ENCODE peak calls at places on chromosomes 5 and 9, in four cellular contexts. M, V, Z and E are unnamed samples.

GRCh38 chr5:43422143-43422542 is 10.0 kb upstream of the CCL28 start:
- DNase-seq in V (peak; percentile 68), M (peak; percentile 14), Z (no peak), E (peak; percentile 91)

GRCh38 chr5:136679233-136679632 is 313.9 kb upstream of the TRPC7 start:
- DNase-seq in M (no peak), V (no peak), Z (no peak), E (no peak)

GRCh38 chr5:137995077-137995746 is 37.7 kb downstream of the FAM13B start:
- DNase-seq in M (peak; percentile 43), Z (no peak), V (peak; percentile 63), E (peak; percentile 29)

GRCh38 chr5:113378960-113379541 is 55.7 kb downstream of the TSSK1B start:
- DNase-seq in M (peak; percentile 48), V (peak; percentile 68), Z (no peak), E (peak; percentile 75)

GRCh38 chr5:17415282-17415681 is 82.7 kb upstream of the TAF11L2 start:
- DNase-seq in V (peak; percentile 3), Z (peak; percentile 58), M (no peak), E (no peak)

GRCh38 chr5:93130623-93131022 is 450.4 kb downstream of the NR2F1-AS1 start:
- DNase-seq in M (no peak), V (peak; percentile 20), Z (no peak), E (no peak)

GRCh38 chr5:129361441-129362025 is 98.6 kb upstream of the ADAMTS19 start:
- DNase-seq in Z (no peak), V (peak; percentile 39), M (no peak), E (peak; percentile 41)

GRCh38 chr9:82797539-82797938 is 265.4 kb downstream of the RASEF start:
- DNase-seq in M (no peak), Z (no peak), V (no peak), E (no peak)

GRCh38 chr9:34515959-34516358 is 6.8 kb downstream of the ENHO start:
- DNase-seq in M (no peak), Z (no peak), V (no peak), E (no peak)

GRCh38 chr9:16640649-16641048 is 229.8 kb downstream of the BNC2 start:
- DNase-seq in Z (no peak), V (peak; percentile 39), M (no peak), E (no peak)

GRCh38 chr5:40649493-40650030 is 30.2 kb upstream of the PTGER4 start:
- DNase-seq in Z (no peak), M (no peak), V (no peak), E (no peak)

GRCh38 chr5:135488727-135489465 is 36.7 kb upstream of the TIFAB start:
- DNase-seq in V (peak; percentile 46), M (peak; percentile 62), Z (no peak), E (peak; percentile 43)

GRCh38 chr5:135486131-135486530 is 34.0 kb upstream of the TIFAB start:
- DNase-seq in V (no peak), Z (no peak), M (no peak), E (no peak)

GRCh38 chr5:135486679-135487395 is 34.7 kb upstream of the TIFAB start:
- DNase-seq in V (no peak), Z (no peak), M (no peak), E (no peak)

GRCh38 chr5:135489466-135490244 is 37.5 kb upstream of the TIFAB start:
- DNase-seq in M (no peak), Z (no peak), V (no peak), E (no peak)

GRCh38 chr5:135487839-135488514 is 35.8 kb upstream of the TIFAB start:
- DNase-seq in V (no peak), M (no peak), Z (no peak), E (no peak)
- H3K4me3 ChIP-seq in V (no peak overlapping the region), M (no peak overlapping the region), Z (no peak overlapping the region), E (no peak overlapping the region)

GRCh38 chr5:88724201-88724600 is 158.8 kb downstream of the MEF2C start:
- DNase-seq in V (peak; percentile 38), Z (no peak), M (no peak), E (peak; percentile 52)
- TF ChIP-seq CTCF in V (peak; percentile 22), Z (no peak), M (peak; percentile 19), E (peak; percentile 26)

GRCh38 chr5:31639488-31640011 is 619 bp downstream of the PDZD2 start:
- DNase-seq in M (no peak), V (no peak), Z (no peak), E (no peak)
- H3K4me3 ChIP-seq in M (peak overlapping the region; percentile 22), V (peak overlapping the region; percentile 58), Z (peak overlapping the region; percentile 50), E (no peak overlapping the region)

GRCh38 chr5:91419571-91420537 is 36.7 kb upstream of the ARRDC3 start:
- DNase-seq in V (peak; percentile 76), M (peak; percentile 60), Z (no peak), E (peak; percentile 67)
- TF ChIP-seq CTCF in V (peak; percentile 48), M (peak; percentile 54), Z (peak; percentile 76), E (peak; percentile 59)

GRCh38 chr9:70412678-70413426 is 1.6 kb downstream of the KLF9 start:
- DNase-seq in M (peak; percentile 73), V (peak; percentile 93), Z (peak; percentile 93), E (peak; percentile 65)

GRCh38 chr9:70415476-70415875 is 1.0 kb upstream of the KLF9 start:
- DNase-seq in V (no peak), M (no peak), Z (no peak), E (no peak)

GRCh38 chr9:70413427-70413797 is 1.0 kb downstream of the KLF9 start:
- DNase-seq in V (no peak), Z (no peak), M (no peak), E (no peak)

GRCh38 chr9:70413798-70414775 is at the start of gene KLF9:
- DNase-seq in M (peak; percentile 97), Z (peak; percentile 97), V (peak; percentile 99), E (peak; percentile 99)

GRCh38 chr9:70415041-70415440 is 584 bp upstream of the KLF9 start:
- DNase-seq in V (no peak), Z (no peak), M (no peak), E (no peak)
- H3K4me3 ChIP-seq in V (peak overlapping the region; percentile 99), Z (no peak overlapping the region), M (no peak overlapping the region), E (peak overlapping the region; percentile 97)

GRCh38 chr5:37207802-37208201 is 41.4 kb downstream of the CPLANE1 start:
- DNase-seq in M (no peak), Z (no peak), V (no peak), E (no peak)

GRCh38 chr5:37214550-37214949 is 34.6 kb downstream of the CPLANE1 start:
- DNase-seq in M (no peak), Z (no peak), V (no peak), E (no peak)

GRCh38 chr5:37211661-37212060 is 37.5 kb downstream of the CPLANE1 start:
- DNase-seq in V (no peak), M (no peak), Z (no peak), E (no peak)

GRCh38 chr5:37208883-37209808 is 40.0 kb downstream of the CPLANE1 start:
- DNase-seq in Z (no peak), M (no peak), V (peak; percentile 30), E (no peak)

GRCh38 chr5:37212096-37212495 is 37.1 kb downstream of the CPLANE1 start:
- DNase-seq in V (no peak), M (no peak), Z (no peak), E (no peak)
- TF ChIP-seq CTCF in V (no peak), M (no peak), Z (no peak), E (no peak)

DNA sequence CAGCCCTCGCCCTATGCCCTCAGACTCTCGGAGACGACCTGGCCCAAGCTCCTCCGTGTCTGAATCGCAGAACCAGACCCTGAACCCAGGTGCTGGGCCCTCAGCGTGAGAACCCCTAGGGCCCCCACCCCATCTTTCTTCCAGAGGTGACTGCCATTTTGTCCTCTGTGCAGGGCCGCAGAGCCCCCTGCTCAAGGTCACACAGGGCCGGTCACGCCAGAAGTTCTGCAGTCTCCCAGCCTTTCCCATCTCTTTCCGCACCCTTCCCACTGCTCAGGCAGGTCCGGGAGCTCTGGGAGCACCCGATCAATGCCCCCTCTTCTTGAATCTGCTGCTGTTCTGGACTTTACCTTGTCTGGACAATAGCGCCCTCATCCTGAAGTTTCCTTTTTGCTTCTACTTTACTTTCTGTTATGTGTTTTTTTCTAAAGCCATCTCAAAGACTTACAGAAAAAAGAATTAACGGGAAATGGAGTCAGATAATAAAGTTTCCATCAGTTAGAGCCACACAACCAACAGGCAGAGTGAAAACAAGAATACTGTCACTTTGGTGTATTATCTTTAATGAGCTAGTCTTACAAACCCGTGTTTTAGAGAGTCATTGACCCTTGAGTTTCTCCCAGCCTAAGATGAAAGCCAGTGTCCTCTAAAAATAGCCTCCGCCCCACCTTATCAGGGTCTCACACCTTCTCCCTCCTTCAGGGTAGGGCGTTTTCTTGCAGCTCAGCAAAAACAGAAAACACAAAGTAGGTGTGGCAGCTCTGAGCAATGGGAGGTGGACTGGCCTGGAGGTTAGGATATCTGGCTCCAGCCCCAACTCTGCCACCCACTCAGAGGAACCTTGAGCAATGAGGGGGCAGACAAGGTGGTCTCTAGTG is 1.8 kb downstream of the TMOD1 start:
- DNase-seq in Z (no peak), V (no peak), M (no peak), E (no peak)
- H3K4me3 ChIP-seq in Z (no peak overlapping the region), V (no peak overlapping the region), M (no peak overlapping the region), E (no peak overlapping the region)

DNA sequence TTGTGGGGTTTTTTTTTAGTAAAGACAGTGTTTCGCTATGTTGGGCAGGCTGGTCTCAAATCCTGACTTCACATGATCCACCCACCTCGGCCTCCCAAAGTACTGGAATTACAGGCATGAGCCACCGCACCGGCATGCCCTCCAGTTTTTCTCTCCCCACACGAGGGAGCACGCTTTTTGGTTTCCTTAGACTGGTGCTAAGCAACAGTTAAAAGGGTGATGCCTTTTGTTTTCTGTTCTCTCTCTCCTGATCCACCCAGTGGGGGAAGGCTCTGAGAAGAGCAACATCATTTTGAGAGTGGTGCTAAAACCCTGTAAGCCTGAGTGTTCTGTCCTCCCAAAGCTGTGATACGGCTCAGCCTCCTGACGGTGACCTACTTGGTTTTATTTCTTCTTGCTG is 146.6 kb downstream of the MAN2A1 start:
- DNase-seq in V (no peak), Z (no peak), M (no peak), E (no peak)
- TF ChIP-seq CTCF in V (no peak), Z (no peak), M (no peak), E (no peak)

DNA sequence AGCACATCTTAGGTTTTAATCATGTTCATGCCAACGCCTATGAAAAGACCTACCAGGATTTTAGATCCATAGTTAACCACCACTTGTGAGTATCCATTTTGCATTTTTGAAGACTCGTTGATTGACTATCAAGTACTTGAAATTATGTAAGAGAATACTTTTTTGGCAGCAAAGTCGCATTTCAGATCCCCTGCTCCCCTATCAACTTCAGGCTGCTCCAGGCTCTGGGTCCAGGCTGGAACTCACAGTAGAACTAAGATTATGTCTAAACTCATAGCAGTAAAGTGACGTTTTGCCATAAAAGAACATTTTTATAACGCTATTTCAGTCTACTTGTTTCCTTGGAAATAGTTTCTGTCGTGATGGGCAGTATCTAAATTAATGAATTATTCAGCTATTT is 267.7 kb downstream of the FANCC start:
- DNase-seq in M (no peak), Z (no peak), V (peak; percentile 35), E (no peak)
- H3K4me3 ChIP-seq in M (peak overlapping the region; percentile 12), Z (no peak overlapping the region), V (peak overlapping the region; percentile 58), E (peak overlapping the region; percentile 81)